ENCODE peak calls at places on chromosome 22, in eight cellular contexts. C is H1, D is esophagus muscularis mucosa, N is suprapubic skin, R is HepG2, Q is A549, I is ovary, J is K562. X is an unnamed sample.

GRCh38 chr22:50508897-50509296 is 873 bp downstream of the NCAPH2 start:
- DNase-seq in C (no peak), D (no peak), N (no peak), R (no peak), Q (no peak), I (no peak), J (no peak), X (no peak)

GRCh38 chr22:28231423-28231822 is 312.4 kb upstream of the PITPNB start:
- DNase-seq in C (no peak), D (no peak), N (no peak), R (peak; percentile 82), Q (no peak), I (no peak), J (no peak), X (no peak)

GRCh38 chr22:41048791-41049717 is 43.3 kb upstream of the EP300 start:
- DNase-seq in C (no peak), D (peak; percentile 93), N (peak; percentile 83), R (peak; percentile 61), Q (no peak), I (peak; percentile 82), J (peak; percentile 27), X (peak; percentile 61)

GRCh38 chr22:44362249-44363040 is 49.7 kb upstream of the SHISAL1 start:
- DNase-seq in C (no peak), D (no peak), N (no peak), R (no peak), Q (no peak), I (peak; percentile 17), J (no peak), X (no peak)

GRCh38 chr22:26763633-26764295 is 106.4 kb downstream of the MIAT start:
- DNase-seq in C (no peak), D (no peak), N (no peak), R (peak; percentile 43), Q (peak; percentile 80), I (no peak), J (no peak), X (peak; percentile 38)

GRCh38 chr22:43345761-43346261 is 2.6 kb upstream of the SCUBE1 start:
- DNase-seq in C (no peak), D (no peak), N (no peak), R (peak; percentile 46), Q (no peak), I (no peak), J (peak; percentile 24), X (no peak)

GRCh38 chr22:18955696-18956095 is 19.6 kb upstream of the PRODH start:
- DNase-seq in C (no peak), D (no peak), N (peak; percentile 58), R (no peak), Q (no peak), I (no peak), J (no peak), X (no peak)

GRCh38 chr22:26229910-26230309 is 60.6 kb downstream of the SEZ6L start:
- DNase-seq in C (no peak), D (no peak), N (no peak), R (no peak), Q (no peak), I (no peak), J (no peak), X (no peak)

DNA sequence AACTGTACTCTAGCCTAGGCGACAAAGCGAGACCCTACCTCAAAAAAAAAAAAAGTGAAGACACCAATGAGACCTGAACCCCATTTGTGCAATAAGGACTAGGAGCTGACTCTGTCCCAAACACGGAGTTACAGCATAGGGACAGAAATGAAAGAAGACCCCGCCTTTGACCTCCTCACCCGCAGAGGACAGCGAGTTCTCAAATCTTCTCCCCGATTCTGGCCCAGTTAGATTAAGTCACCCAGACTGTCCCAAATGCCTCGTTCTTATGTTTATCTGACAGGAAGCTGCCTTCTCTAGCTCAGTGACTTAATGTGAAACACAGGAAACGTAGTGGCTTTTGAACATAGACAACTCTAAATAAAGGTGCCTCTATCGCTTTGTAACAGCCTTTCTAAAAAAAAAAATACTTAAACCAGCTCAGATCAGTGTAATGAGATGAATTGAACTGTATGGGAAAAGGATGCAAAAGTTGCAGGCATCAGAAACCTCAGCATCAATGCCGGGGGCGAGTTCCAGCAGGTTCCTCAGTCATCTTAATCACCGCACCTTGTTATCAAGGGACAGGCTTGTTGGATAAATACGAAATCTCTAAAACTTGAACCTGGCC is 10.6 kb downstream of the MYH9 start:
- DNase-seq in C (no peak), D (no peak), N (no peak), R (no peak), Q (no peak), I (no peak), J (peak; percentile 33), X (no peak)
- H3K4me1 ChIP-seq in C (peaks cover 21% of the 10 kb centered on the region), D (peaks cover 100% of the 10 kb centered on the region), N (peaks cover 95% of the 10 kb centered on the region), R (peaks cover 37% of the 10 kb centered on the region), Q (peaks cover 68% of the 10 kb centered on the region), I (peaks cover 20% of the 10 kb centered on the region), J (peaks cover 6% of the 10 kb centered on the region), X (peaks cover 100% of the 10 kb centered on the region)

GRCh38 chr22:30425616-30426394 is at the start of gene MTFP1:
- DNase-seq in C (no peak), D (no peak), N (peak; percentile 80), R (peak; percentile 66), Q (peak; percentile 44), I (peak; percentile 77), J (peak; percentile 74), X (peak; percentile 75)

GRCh38 chr22:30427871-30428270 is 2.3 kb downstream of the MTFP1 start:
- DNase-seq in C (no peak), D (no peak), N (no peak), R (no peak), Q (no peak), I (no peak), J (no peak), X (no peak)

GRCh38 chr22:30424471-30425326 is 869 bp upstream of the MTFP1 start:
- DNase-seq in C (no peak), D (no peak), N (no peak), R (no peak), Q (no peak), I (no peak), J (peak; percentile 46), X (no peak)

GRCh38 chr22:30425327-30425615 is 297 bp upstream of the MTFP1 start:
- DNase-seq in C (no peak), D (no peak), N (no peak), R (no peak), Q (no peak), I (no peak), J (no peak), X (no peak)

DNA sequence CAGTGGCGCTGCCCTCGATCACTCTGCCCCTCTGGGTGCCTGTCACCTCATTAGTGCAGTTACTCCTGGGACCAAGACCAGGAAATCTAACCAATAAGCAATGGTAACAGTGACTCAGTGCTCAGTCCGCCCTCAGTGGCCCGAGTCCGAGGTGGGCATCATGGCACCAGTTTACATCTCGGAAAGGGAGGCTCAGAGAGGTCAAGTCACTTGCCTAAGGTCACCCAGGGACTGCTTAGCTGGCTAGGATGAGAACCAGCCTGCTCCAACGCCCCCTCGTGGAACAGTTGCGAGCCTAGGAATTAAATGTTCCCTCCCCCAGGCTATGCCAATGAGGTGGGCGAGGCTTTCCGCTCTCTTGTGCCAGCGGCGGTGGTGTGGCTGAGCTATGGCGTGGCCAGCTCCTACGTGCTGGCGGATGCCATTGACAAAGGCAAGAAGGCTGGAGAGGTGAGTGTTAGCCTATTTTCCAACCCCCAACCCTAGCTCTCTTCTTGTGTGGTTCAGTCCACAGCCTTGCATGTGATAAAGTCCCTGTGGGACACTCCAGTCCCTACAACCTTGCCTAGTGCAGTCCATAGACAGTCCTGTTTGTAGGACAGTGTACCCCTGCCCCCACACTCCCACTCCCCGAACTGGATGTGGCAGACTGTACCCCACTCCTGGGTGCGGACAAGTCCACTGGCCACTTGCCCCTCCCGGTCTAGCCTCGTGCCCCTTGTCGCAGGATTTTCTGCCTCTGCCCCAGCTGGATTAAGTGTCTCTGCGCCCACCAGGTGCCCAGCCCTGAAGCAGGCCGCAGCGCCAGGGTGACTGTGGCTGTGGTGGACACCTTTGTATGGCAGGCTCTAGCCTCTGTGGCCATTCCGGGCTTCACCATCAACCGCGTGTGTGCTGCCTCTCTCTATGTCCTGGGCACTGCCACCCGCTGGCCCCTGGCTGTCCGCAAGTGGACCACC is 1.1 kb downstream of the MTFP1 start:
- DNase-seq in C (peak; percentile 84), D (peak; percentile 94), N (peak; percentile 91), R (peak; percentile 70), Q (peak; percentile 71), I (peak; percentile 75), J (peak; percentile 79), X (peak; percentile 83)
- TF ChIP-seq POLR2A in C (no peak), D (no peak), N (no peak), R (no peak), Q (no peak), I (no peak), J (no peak), X (no peak)

DNA sequence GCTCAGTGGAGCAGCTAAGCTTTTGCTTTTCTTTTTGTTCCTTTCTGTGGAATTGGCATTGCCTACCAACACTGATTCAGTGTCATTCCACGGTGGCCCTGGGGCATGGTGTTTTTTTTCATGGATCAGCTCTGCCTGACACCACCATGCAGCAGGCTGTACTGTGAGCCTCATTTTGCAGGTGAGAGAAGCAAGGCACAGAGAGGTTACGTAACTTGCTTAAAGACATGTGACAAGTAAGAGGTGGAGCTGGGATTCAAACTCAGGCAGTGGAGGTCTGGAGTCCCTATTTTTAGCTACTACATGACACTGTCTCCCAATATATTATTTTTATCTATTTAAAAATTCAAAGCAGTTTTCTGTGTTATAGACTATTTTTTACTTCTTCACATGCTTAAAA is 44.4 kb downstream of the APOL3 start:
- DNase-seq in C (no peak), D (no peak), N (no peak), R (no peak), Q (no peak), I (no peak), J (no peak), X (no peak)
- TF ChIP-seq EP300 in C (no peak), D (no peak), N (no peak), R (no peak), Q (no peak), I (no peak), J (no peak), X (no peak)

GRCh38 chr22:31290494-31291402 is 1.5 kb downstream of the PIK3IP1 start:
- DNase-seq in C (peak; percentile 53), D (peak; percentile 98), N (peak; percentile 99), R (peak; percentile 78), Q (peak; percentile 78), I (peak; percentile 95), J (peak; percentile 92), X (peak; percentile 99)

GRCh38 chr22:31286360-31287255 is 5.7 kb downstream of the PIK3IP1 start:
- DNase-seq in C (no peak), D (no peak), N (no peak), R (no peak), Q (no peak), I (no peak), J (no peak), X (no peak)

GRCh38 chr22:31289335-31289734 is 3.0 kb downstream of the PIK3IP1 start:
- DNase-seq in C (no peak), D (no peak), N (no peak), R (no peak), Q (no peak), I (peak; percentile 43), J (no peak), X (no peak)

GRCh38 chr22:31287818-31288495 is 4.3 kb downstream of the PIK3IP1 start:
- DNase-seq in C (no peak), D (no peak), N (no peak), R (no peak), Q (no peak), I (no peak), J (no peak), X (no peak)

DNA sequence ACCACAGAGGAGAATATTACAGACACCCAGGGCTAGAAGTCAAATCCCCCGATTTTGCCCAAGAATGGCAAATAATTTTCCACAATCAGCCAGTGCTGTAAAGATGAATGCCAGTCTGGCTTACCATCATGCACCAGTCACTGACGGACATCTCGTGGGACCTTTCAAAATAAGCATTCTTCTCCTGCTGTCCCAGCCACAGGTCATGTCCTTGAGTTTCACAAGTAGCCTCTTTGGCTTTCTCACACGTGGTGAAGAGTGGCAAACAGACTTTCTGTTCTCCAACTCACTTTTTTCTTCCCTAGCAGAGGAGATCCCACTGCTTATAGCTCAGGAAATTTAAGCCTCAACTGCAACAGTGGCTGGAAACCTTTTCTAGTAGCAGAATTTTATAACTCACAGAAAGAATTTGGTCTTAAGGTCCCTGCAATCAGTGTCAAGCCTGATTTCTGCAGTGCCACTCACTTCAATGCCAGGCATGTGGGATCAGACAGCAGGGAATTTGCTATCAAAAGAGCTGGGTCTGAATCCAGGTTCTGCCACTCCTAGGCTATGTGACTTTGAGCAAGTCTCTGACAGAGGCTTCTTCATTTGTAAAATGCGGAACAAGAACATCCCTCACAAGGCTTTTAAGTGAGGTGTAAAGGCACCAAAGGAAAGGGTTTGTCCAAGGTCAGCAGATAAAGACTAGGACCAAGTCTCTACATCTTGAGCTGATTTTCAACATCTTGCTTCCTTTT is 3.6 kb downstream of the PIK3IP1 start:
- DNase-seq in C (no peak), D (no peak), N (no peak), R (no peak), Q (no peak), I (no peak), J (no peak), X (peak; percentile 73)
- H3K4me1 ChIP-seq in C (peaks cover 16% of the 10 kb centered on the region), D (peaks cover 70% of the 10 kb centered on the region), N (peaks cover 54% of the 10 kb centered on the region), R (peaks cover 56% of the 10 kb centered on the region), Q (peaks cover 17% of the 10 kb centered on the region), I (peaks cover 5% of the 10 kb centered on the region), J (peaks cover 24% of the 10 kb centered on the region), X (peaks cover 73% of the 10 kb centered on the region)

X was measured in upper lobe of left lung.